ENCODE peak calls at places on chromosome 4, in four cellular contexts. Q is IMR-90, I is neuronal stem cell, D is mesenchymal stem cell. V is an unnamed sample.

GRCh38 chr4:77819409-77819835 is 254 bp upstream of the CNOT6L start:
- DNase-seq in D (peak), Q (no peak), I (no peak), V (no peak)

GRCh38 chr4:183241322-183241640 is 78.8 kb downstream of the CLDN22 start:
- DNase-seq in D (peak), I (no peak), Q (peak), V (peak)

GRCh38 chr4:177673980-177674504 is 231.8 kb upstream of the AGA start:
- DNase-seq in D (no peak), I (no peak), Q (no peak), V (peak)

GRCh38 chr4:24910504-24910903 is 2.3 kb downstream of the CCDC149 start:
- DNase-seq in D (no peak), Q (peak), I (no peak), V (no peak)

GRCh38 chr4:72569719-72570235 is 756 bp upstream of the ADAMTS3 start:
- DNase-seq in I (no peak), D (peak), Q (peak), V (no peak)

GRCh38 chr4:178395798-178396197 is 953.6 kb upstream of the AGA start:
- DNase-seq in Q (no peak), D (no peak), I (no peak), V (peak)

GRCh38 chr4:137722910-137723309 is 190.6 kb upstream of the PCDH18 start:
- DNase-seq in I (no peak), Q (no peak), D (no peak), V (no peak)

GRCh38 chr4:177554966-177555574 is 112.8 kb upstream of the AGA start:
- DNase-seq in I (peak), D (peak), Q (peak), V (peak)

GRCh38 chr4:2816401-2816954 is 23.6 kb downstream of the SH3BP2 start:
- DNase-seq in D (no peak), I (no peak), Q (no peak), V (no peak)

GRCh38 chr4:6123116-6123515 is 77.2 kb downstream of the JAKMIP1 start:
- DNase-seq in D (no peak), I (no peak), Q (no peak), V (no peak)

GRCh38 chr4:39729557-39729956 is 31.6 kb downstream of the UBE2K start:
- DNase-seq in Q (peak), D (no peak), I (no peak), V (no peak)

GRCh38 chr4:70703695-70704332 is 15.5 kb downstream of the UTP3 start:
- DNase-seq in D (peak), I (peak), Q (peak), V (no peak)

GRCh38 chr4:153471691-153472080 is 5.5 kb downstream of the TMEM131L start:
- DNase-seq in Q (no peak), D (no peak), I (no peak), V (no peak)

GRCh38 chr4:38902695-38903094 is 35.1 kb downstream of the FAM114A1 start:
- DNase-seq in D (no peak), Q (no peak), I (peak), V (peak)

GRCh38 chr4:186105721-186106335 is 1.3 kb downstream of the FAM149A start:
- DNase-seq in D (peak), Q (no peak), I (no peak), V (peak)

GRCh38 chr4:76620723-76621463 is 185.9 kb downstream of the SHROOM3 start:
- DNase-seq in Q (no peak), I (no peak), D (no peak), V (no peak)

GRCh38 chr4:47482326-47482725 is 2.7 kb upstream of the ATP10D start:
- DNase-seq in Q (peak), I (no peak), D (peak), V (no peak)

GRCh38 chr4:4761128-4761991 is 98.1 kb upstream of the MSX1 start:
- DNase-seq in I (peak), D (peak), Q (no peak), V (peak)

GRCh38 chr4:26859762-26860156 is 882 bp upstream of the STIM2 start:
- DNase-seq in Q (no peak), I (no peak), D (no peak), V (peak)

GRCh38 chr4:143986173-143986572 is 33.0 kb downstream of the GYPB start:
- DNase-seq in D (no peak), Q (no peak), I (peak), V (peak)

GRCh38 chr4:159003420-159004253 is 99.2 kb upstream of the RAPGEF2 start:
- DNase-seq in Q (peak), I (no peak), D (no peak), V (no peak)

GRCh38 chr4:73520821-73521220 is 39.3 kb downstream of the AFM start:
- DNase-seq in D (peak), Q (peak), I (peak), V (peak)

GRCh38 chr4:38560340-38560739 is 103.7 kb upstream of the KLF3 start:
- DNase-seq in Q (no peak), D (no peak), I (no peak), V (no peak)

GRCh38 chr4:150126201-150126879 is 48.1 kb downstream of the DCLK2 start:
- DNase-seq in D (peak), Q (peak), I (no peak), V (no peak)

GRCh38 chr4:55124337-55125076 is 888 bp downstream of the KDR start:
- DNase-seq in D (peak), I (peak), Q (no peak), V (peak)

GRCh38 chr4:153267013-153267412 is 62.8 kb downstream of the TRIM2 start:
- DNase-seq in I (no peak), Q (peak), D (peak), V (no peak)

GRCh38 chr4:81470456-81471327 is 1.0 kb downstream of the RASGEF1B start:
- DNase-seq in I (no peak), D (peak), Q (no peak), V (peak)

GRCh38 chr4:55947912-55948725 is 626 bp upstream of the CEP135 start:
- DNase-seq in Q (peak), D (peak), I (no peak), V (peak)

GRCh38 chr4:176894498-176894897 is 101.8 kb upstream of the VEGFC start:
- DNase-seq in D (no peak), Q (no peak), I (no peak), V (no peak)

GRCh38 chr4:30386266-30386895 is 333.8 kb upstream of the PCDH7 start:
- DNase-seq in D (peak), Q (peak), I (no peak), V (no peak)

GRCh38 chr4:166941629-166942028 is 292.7 kb downstream of the SPOCK3 start:
- DNase-seq in Q (no peak), D (no peak), I (no peak), V (peak)

GRCh38 chr4:41878991-41879491 is 56.2 kb upstream of the TMEM33 start:
- DNase-seq in I (no peak), Q (no peak), D (no peak), V (peak)

GRCh38 chr4:38008493-38009120 is 48.4 kb downstream of the PTTG2 start:
- DNase-seq in I (no peak), Q (no peak), D (no peak), V (no peak)

GRCh38 chr4:7021355-7021754 is 21.8 kb upstream of the TADA2B start:
- DNase-seq in Q (no peak), I (no peak), D (no peak), V (no peak)

GRCh38 chr4:38663021-38663800 is 788 bp upstream of the KLF3 start:
- DNase-seq in I (peak), D (no peak), Q (no peak), V (peak)

GRCh38 chr4:83128235-83128929 is 13.9 kb upstream of the PLAC8 start:
- DNase-seq in Q (peak), I (no peak), D (peak), V (no peak)

GRCh38 chr4:20273793-20274192 is 22.1 kb downstream of the SLIT2 start:
- DNase-seq in I (no peak), Q (no peak), D (no peak), V (peak)

GRCh38 chr4:12414181-12414812 is 985.6 kb upstream of the HS3ST1 start:
- DNase-seq in D (no peak), I (no peak), Q (no peak), V (no peak)
- H3K23ac ChIP-seq in D (no peak), I (no peak), Q (no peak), V (no peak)

GRCh38 chr4:165328708-165329107 is 1.2 kb downstream of the MSMO1 start:
- DNase-seq in D (no peak), Q (no peak), I (no peak), V (no peak)
- H3K9ac ChIP-seq in D (peak), Q (no peak), I (peak), V (peak)

GRCh38 chr4:16496501-16496900 is 270.2 kb upstream of the TAPT1 start:
- DNase-seq in Q (peak), D (peak), I (no peak), V (peak)
- H2BK15ac ChIP-seq in Q (no peak), D (no peak), I (no peak), V (no peak)

GRCh38 chr4:169620846-169621228 is 459 bp downstream of the CLCN3 start:
- DNase-seq in D (peak), Q (no peak), I (peak), V (peak)
- H3K23ac ChIP-seq in D (peak), Q (peak), I (no peak), V (no peak)